ENCODE peak calls at places on chromosomes 6 and 20, in nine cellular contexts. E is IMR-90; B is PC-9; W is psoas muscle; Q is SJSA1; J is CD8-positive, alpha-beta memory T cell; L is fibroblast of the aortic adventitia; I is MM.1S; D is heart left ventricle. A is an unnamed sample.

GRCh38 chr6:6333498-6333897 is 13.0 kb upstream of the F13A1 start:
- DNase-seq in E (no peak), B (no peak), W (no peak), Q (peak; percentile 9), J (no peak), L (no peak), I (no peak), D (no peak), A (no peak)

GRCh38 chr6:168968228-168968627 is 285.4 kb downstream of the THBS2 start:
- DNase-seq in E (peak; percentile 53), B (peak; percentile 55), W (peak; percentile 76), Q (no peak), J (peak; percentile 24), L (peak; percentile 82), I (peak; percentile 73), D (no peak), A (peak; percentile 58)

GRCh38 chr20:61640171-61640570 is 388.1 kb downstream of the CDH4 start:
- DNase-seq in E (peak; percentile 26), B (no peak), W (no peak), Q (no peak), J (no peak), L (no peak), I (no peak), D (no peak), A (no peak)

GRCh38 chr20:47792021-47792618 is 6.8 kb upstream of the SULF2 start:
- DNase-seq in E (peak; percentile 84), B (peak; percentile 95), W (peak; percentile 87), Q (peak; percentile 76), J (no peak), L (peak; percentile 99), I (no peak), D (peak; percentile 71), A (no peak)

GRCh38 chr20:3671986-3672863 is 9.0 kb upstream of the GFRA4 start:
- DNase-seq in E (no peak), B (no peak), W (no peak), Q (no peak), J (no peak), L (no peak), I (no peak), D (no peak), A (no peak)

GRCh38 chr20:5528719-5529256 is 212.0 kb upstream of the PROKR2 start:
- DNase-seq in E (peak; percentile 87), B (peak; percentile 71), W (peak; percentile 64), Q (peak; percentile 54), J (peak; percentile 49), L (peak; percentile 94), I (peak; percentile 83), D (peak; percentile 68), A (peak; percentile 90)

GRCh38 chr6:40642837-40643236 is 55.7 kb upstream of the LRFN2 start:
- DNase-seq in E (no peak), B (no peak), W (no peak), Q (no peak), J (no peak), L (no peak), I (no peak), D (no peak), A (no peak)

GRCh38 chr20:25336561-25337422 is 53.8 kb downstream of the ABHD12 start:
- DNase-seq in E (peak; percentile 35), B (no peak), W (no peak), Q (no peak), J (no peak), L (peak; percentile 27), I (no peak), D (no peak), A (no peak)

GRCh38 chr6:1524040-1524480 is 85.7 kb upstream of the FOXC1 start:
- DNase-seq in E (peak; percentile 33), B (no peak), W (peak; percentile 86), Q (peak; percentile 12), J (peak; percentile 35), L (peak; percentile 38), I (peak; percentile 63), D (peak; percentile 57), A (no peak)

GRCh38 chr6:1525364-1526038 is 84.2 kb upstream of the FOXC1 start:
- DNase-seq in E (peak; percentile 23), B (no peak), W (no peak), Q (no peak), J (no peak), L (no peak), I (no peak), D (no peak), A (no peak)

GRCh38 chr6:1526689-1527088 is 83.0 kb upstream of the FOXC1 start:
- DNase-seq in E (no peak), B (no peak), W (no peak), Q (no peak), J (no peak), L (peak; percentile 55), I (no peak), D (no peak), A (no peak)

GRCh38 chr6:1522779-1523178 is 86.9 kb upstream of the FOXC1 start:
- DNase-seq in E (no peak), B (no peak), W (no peak), Q (no peak), J (no peak), L (no peak), I (no peak), D (no peak), A (no peak)

DNA sequence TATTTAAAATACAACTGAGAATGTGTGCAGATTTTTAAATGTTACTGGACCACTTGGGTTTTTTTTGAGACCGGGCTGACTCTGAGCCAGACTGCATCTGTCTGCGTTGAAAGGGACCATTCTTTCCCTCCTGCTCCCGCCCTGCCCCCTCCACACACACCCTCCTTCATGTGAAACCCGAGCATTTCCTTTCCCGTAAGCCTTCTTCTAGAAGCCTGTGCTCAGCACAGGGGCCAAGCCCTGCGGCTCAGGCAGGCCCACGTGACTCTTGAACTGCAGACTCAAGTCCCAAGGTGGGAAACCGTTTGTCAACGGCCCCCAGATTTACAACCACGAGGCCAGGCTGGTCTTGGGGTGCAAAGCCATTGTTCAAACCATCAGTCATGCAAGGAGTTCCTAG is 82.6 kb upstream of the FOXC1 start:
- DNase-seq in E (peak; percentile 58), B (no peak), W (no peak), Q (peak; percentile 21), J (no peak), L (peak; percentile 57), I (peak; percentile 85), D (peak; percentile 62), A (peak; percentile 71)
- H3K4me3 ChIP-seq in E (no peak overlapping the region), B (no peak overlapping the region), W (peak overlapping the region; percentile 30), Q (no peak overlapping the region), J (no peak overlapping the region), L (no peak overlapping the region), I (no peak overlapping the region), D (no peak overlapping the region), A (no peak overlapping the region)

GRCh38 chr6:28537065-28537464 is 11.4 kb downstream of the GPX5 start:
- DNase-seq in E (peak; percentile 5), B (no peak), W (no peak), Q (no peak), J (no peak), L (peak; percentile 14), I (no peak), D (no peak), A (no peak)
- H3K4me3 ChIP-seq in E (peak overlapping the region; percentile 50), B (no peak overlapping the region), W (no peak overlapping the region), Q (no peak overlapping the region), J (no peak overlapping the region), L (peak overlapping the region; percentile 49), I (no peak overlapping the region), D (no peak overlapping the region), A (no peak overlapping the region)

GRCh38 chr6:31947070-31947675 is 1.3 kb downstream of the CFB start:
- DNase-seq in E (no peak), B (no peak), W (no peak), Q (no peak), J (no peak), L (no peak), I (no peak), D (no peak), A (no peak)

GRCh38 chr6:31943742-31944141 is 2.2 kb upstream of the CFB start:
- DNase-seq in E (no peak), B (no peak), W (no peak), Q (no peak), J (no peak), L (no peak), I (no peak), D (no peak), A (no peak)

GRCh38 chr6:31946370-31946885 is 533 bp downstream of the CFB start:
- DNase-seq in E (no peak), B (no peak), W (no peak), Q (no peak), J (no peak), L (no peak), I (no peak), D (no peak), A (no peak)

GRCh38 chr6:31945154-31945506 is 765 bp upstream of the CFB start:
- DNase-seq in E (no peak), B (no peak), W (no peak), Q (no peak), J (no peak), L (no peak), I (no peak), D (no peak), A (no peak)

DNA sequence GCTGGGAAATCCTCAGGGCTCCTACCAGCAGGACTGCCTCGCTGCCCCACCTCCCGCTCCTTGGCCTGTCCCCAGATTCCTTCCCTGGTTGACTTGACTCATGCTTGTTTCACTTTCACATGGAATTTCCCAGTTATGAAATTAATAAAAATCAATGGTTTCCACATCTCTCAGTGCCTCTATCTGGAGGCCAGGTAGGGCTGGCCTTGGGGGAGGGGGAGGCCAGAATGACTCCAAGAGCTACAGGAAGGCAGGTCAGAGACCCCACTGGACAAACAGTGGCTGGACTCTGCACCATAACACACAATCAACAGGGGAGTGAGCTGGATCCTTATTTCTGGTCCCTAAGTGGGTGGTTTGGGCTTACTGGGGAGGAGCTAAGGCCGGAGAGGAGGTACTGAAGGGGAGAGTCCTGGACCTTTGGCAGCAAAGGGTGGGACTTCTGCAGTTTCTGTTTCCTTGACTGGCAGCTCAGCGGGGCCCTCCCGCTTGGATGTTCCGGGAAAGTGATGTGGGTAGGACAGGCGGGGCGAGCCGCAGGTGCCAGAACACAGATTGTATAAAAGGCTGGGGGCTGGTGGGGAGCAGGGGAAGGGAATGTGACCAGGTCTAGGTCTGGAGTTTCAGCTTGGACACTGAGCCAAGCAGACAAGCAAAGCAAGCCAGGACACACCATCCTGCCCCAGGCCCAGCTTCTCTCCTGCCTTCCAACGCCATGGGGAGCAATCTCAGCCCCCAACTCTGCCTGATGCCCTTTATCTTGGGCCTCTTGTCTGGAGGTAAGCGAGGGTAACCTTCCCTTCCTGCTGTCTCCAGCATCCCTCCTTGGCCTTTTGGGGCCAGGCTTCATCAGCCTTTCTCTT is at the start of gene CFB:
- DNase-seq in E (peak; percentile 86), B (peak; percentile 87), W (peak; percentile 87), Q (peak; percentile 44), J (no peak), L (peak; percentile 94), I (no peak), D (peak; percentile 63), A (no peak)
- H3K4me3 ChIP-seq in E (peak within 1 kb of the TSS; percentile 3), B (peak within 1 kb of the TSS; percentile 36), W (peak within 1 kb of the TSS; percentile 22), Q (no peak within 1 kb of the TSS), J (no peak within 1 kb of the TSS), L (peak within 1 kb of the TSS; percentile 64), I (no peak within 1 kb of the TSS), D (peak within 1 kb of the TSS; percentile 27), A (no peak within 1 kb of the TSS)

GRCh38 chr6:99589290-99589672 is 17.4 kb upstream of the PRDM13 start:
- DNase-seq in E (no peak), B (no peak), W (no peak), Q (no peak), J (no peak), L (no peak), I (no peak), D (no peak), A (no peak)

GRCh38 chr6:99588618-99589289 is 17.9 kb upstream of the PRDM13 start:
- DNase-seq in E (peak; percentile 59), B (no peak), W (peak; percentile 85), Q (peak; percentile 17), J (peak; percentile 36), L (peak; percentile 61), I (peak; percentile 88), D (peak; percentile 48), A (peak; percentile 71)

GRCh38 chr6:99590728-99591672 is 15.6 kb upstream of the PRDM13 start:
- DNase-seq in E (no peak), B (no peak), W (peak; percentile 53), Q (no peak), J (no peak), L (no peak), I (no peak), D (no peak), A (no peak)

GRCh38 chr6:99589907-99590493 is 16.6 kb upstream of the PRDM13 start:
- DNase-seq in E (no peak), B (no peak), W (no peak), Q (no peak), J (no peak), L (no peak), I (no peak), D (no peak), A (no peak)

GRCh38 chr6:99587792-99588191 is 18.8 kb upstream of the PRDM13 start:
- DNase-seq in E (no peak), B (no peak), W (no peak), Q (no peak), J (no peak), L (no peak), I (no peak), D (no peak), A (no peak)
- H3K4me3 ChIP-seq in E (no peak overlapping the region), B (no peak overlapping the region), W (no peak overlapping the region), Q (no peak overlapping the region), J (no peak overlapping the region), L (no peak overlapping the region), I (no peak overlapping the region), D (no peak overlapping the region), A (no peak overlapping the region)